ENCODE peak calls at places on chromosomes 12 and 14, in seven cellular contexts. One of them, this sample, is unnamed.

GRCh38 chr12:72832024-72832423 is 559.9 kb downstream of the TRHDE start:
- DNase-seq in HCT116: no peak
- DNase-seq in K562: no peak
- DNase-seq in prostate gland: no peak
- DNase-seq in HepG2: no peak
- DNase-seq in transverse colon: no peak
- DNase-seq in GM12878: no peak
- DNase-seq in this sample: no peak

GRCh38 chr12:88305491-88305890 is 163.4 kb downstream of the TMTC3 start:
- DNase-seq in transverse colon: no peak
- DNase-seq in prostate gland: no peak
- DNase-seq in K562: no peak
- DNase-seq in HepG2: peak; percentile 8
- DNase-seq in GM12878: no peak
- DNase-seq in HCT116: no peak
- DNase-seq in this sample: no peak

GRCh38 chr14:105737504-105738246 is 211.3 kb downstream of the TMEM121 start:
- DNase-seq in GM12878: no peak
- DNase-seq in transverse colon: no peak
- DNase-seq in HCT116: no peak
- DNase-seq in prostate gland: no peak
- DNase-seq in K562: no peak
- DNase-seq in HepG2: no peak
- DNase-seq in this sample: no peak

GRCh38 chr14:22836301-22837058 is at the start of gene MMP14:
- DNase-seq in K562: no peak
- DNase-seq in HCT116: no peak
- DNase-seq in GM12878: no peak
- DNase-seq in transverse colon: peak; percentile 79
- DNase-seq in HepG2: no peak
- DNase-seq in prostate gland: peak; percentile 81
- DNase-seq in this sample: no peak

GRCh38 chr14:95463173-95463901 is 53.1 kb downstream of the SYNE3 start:
- DNase-seq in HepG2: no peak
- DNase-seq in transverse colon: peak; percentile 66
- DNase-seq in GM12878: no peak
- DNase-seq in HCT116: no peak
- DNase-seq in K562: no peak
- DNase-seq in prostate gland: no peak
- DNase-seq in this sample: no peak

GRCh38 chr12:96193725-96194571 is at the start of gene ELK3:
- DNase-seq in GM12878: no peak
- DNase-seq in HepG2: peak; percentile 50
- DNase-seq in prostate gland: peak; percentile 46
- DNase-seq in transverse colon: peak; percentile 78
- DNase-seq in K562: peak; percentile 71
- DNase-seq in HCT116: no peak
- DNase-seq in this sample: no peak

GRCh38 chr12:3662516-3662915 is 90.4 kb downstream of the CRACR2A start:
- DNase-seq in GM12878: no peak
- DNase-seq in HepG2: peak; percentile 3
- DNase-seq in transverse colon: no peak
- DNase-seq in HCT116: no peak
- DNase-seq in prostate gland: no peak
- DNase-seq in K562: no peak
- DNase-seq in this sample: no peak

GRCh38 chr14:75979071-75979571 is 2.7 kb downstream of the TGFB3 start:
- DNase-seq in GM12878: no peak
- DNase-seq in K562: peak; percentile 23
- DNase-seq in HCT116: no peak
- DNase-seq in transverse colon: peak; percentile 23
- DNase-seq in prostate gland: no peak
- DNase-seq in HepG2: no peak
- DNase-seq in this sample: no peak

GRCh38 chr14:102949062-102949800 is 26.8 kb downstream of the AMN start:
- DNase-seq in transverse colon: peak; percentile 48
- DNase-seq in HCT116: no peak
- DNase-seq in HepG2: no peak
- DNase-seq in prostate gland: no peak
- DNase-seq in K562: no peak
- DNase-seq in GM12878: no peak
- DNase-seq in this sample: no peak

GRCh38 chr14:104710071-104710735 is 13.8 kb upstream of the ADSS1 start:
- DNase-seq in transverse colon: no peak
- DNase-seq in GM12878: no peak
- DNase-seq in prostate gland: no peak
- DNase-seq in K562: no peak
- DNase-seq in HCT116: no peak
- DNase-seq in HepG2: no peak
- DNase-seq in this sample: no peak
- TF ChIP-seq POLR2AphosphoS5 in transverse colon: no peak
- TF ChIP-seq POLR2AphosphoS5 in GM12878: no peak
- TF ChIP-seq POLR2AphosphoS5 in prostate gland: no peak
- TF ChIP-seq POLR2AphosphoS5 in K562: no peak
- TF ChIP-seq POLR2AphosphoS5 in HCT116: no peak
- TF ChIP-seq POLR2AphosphoS5 in HepG2: no peak
- TF ChIP-seq POLR2AphosphoS5 in this sample: no peak

DNA sequence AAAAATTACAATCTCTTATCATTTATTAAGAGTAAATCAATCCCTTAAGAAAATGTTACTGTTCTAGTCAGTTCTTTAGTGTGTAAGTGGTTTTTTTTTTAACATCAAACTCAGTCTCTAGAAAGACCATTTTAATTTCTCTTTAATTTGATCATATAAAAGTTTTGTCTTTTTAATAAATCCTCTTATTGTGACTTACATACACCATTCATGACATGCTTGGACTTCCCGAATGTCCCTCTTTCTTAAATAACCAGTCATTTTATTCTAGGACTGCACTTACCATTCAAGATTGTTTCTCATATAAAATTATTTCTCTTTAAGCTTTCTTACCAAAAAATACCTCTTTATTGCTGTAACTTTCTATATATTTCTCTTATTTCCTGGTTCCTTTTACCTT is 60.8 kb upstream of the EVL start:
- DNase-seq in K562: no peak
- DNase-seq in HepG2: no peak
- DNase-seq in GM12878: no peak
- DNase-seq in HCT116: peak; percentile 26
- DNase-seq in prostate gland: no peak
- DNase-seq in transverse colon: no peak
- DNase-seq in this sample: no peak
- H3K9me3 ChIP-seq in K562: no peaks in the 10 kb centered on the region
- H3K9me3 ChIP-seq in HepG2: peaks cover 11% of the 10 kb centered on the region
- H3K9me3 ChIP-seq in GM12878: peaks cover 3% of the 10 kb centered on the region
- H3K9me3 ChIP-seq in HCT116: peaks cover 8% of the 10 kb centered on the region
- H3K9me3 ChIP-seq in prostate gland: no peaks in the 10 kb centered on the region
- H3K9me3 ChIP-seq in transverse colon: no peaks in the 10 kb centered on the region
- H3K9me3 ChIP-seq in this sample: peaks cover 9% of the 10 kb centered on the region

DNA sequence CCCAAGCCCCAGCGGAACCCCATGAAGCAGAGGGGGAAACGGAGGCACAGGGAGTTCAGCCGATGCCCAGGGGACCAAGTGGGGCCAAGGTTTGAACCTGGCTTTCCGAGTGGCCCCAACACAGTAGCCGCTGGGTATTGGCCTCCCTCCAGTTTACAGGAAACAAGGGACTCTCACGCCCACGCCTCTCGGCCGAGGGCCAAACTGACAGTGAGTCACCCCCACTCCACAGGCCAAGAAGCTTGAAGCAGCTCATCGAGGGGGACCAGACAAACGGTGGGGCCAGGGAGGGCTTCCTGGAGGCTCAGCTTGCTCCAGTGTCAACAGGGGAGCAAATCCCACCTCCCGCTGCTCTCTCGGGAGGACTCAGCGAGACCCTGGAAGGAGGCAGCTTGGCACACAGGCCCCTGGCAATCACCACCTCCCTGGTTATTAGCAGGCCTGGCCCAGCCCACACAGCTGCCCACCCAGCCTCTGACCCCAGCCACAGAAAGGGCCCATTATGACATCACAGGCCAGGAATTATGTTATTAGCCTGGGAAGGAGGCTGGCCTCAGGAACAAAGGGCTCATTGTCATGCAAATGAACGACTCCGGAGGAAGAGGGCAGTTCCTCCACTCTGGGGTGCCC is 54.6 kb downstream of the NCOR2 start:
- DNase-seq in K562: peak; percentile 95
- DNase-seq in HepG2: peak; percentile 76
- DNase-seq in prostate gland: peak; percentile 74
- DNase-seq in GM12878: no peak
- DNase-seq in HCT116: peak; percentile 93
- DNase-seq in transverse colon: peak; percentile 86
- DNase-seq in this sample: no peak
- TF ChIP-seq POLR2AphosphoS5 in K562: peak; percentile 37
- TF ChIP-seq POLR2AphosphoS5 in HepG2: no peak
- TF ChIP-seq POLR2AphosphoS5 in prostate gland: peak; percentile 51
- TF ChIP-seq POLR2AphosphoS5 in GM12878: no peak
- TF ChIP-seq POLR2AphosphoS5 in HCT116: peak; percentile 56
- TF ChIP-seq POLR2AphosphoS5 in transverse colon: peak; percentile 29
- TF ChIP-seq POLR2AphosphoS5 in this sample: no peak

GRCh38 chr12:38282886-38283285 is 33.7 kb upstream of the ALG10B start:
- DNase-seq in HepG2: no peak
- DNase-seq in transverse colon: no peak
- DNase-seq in prostate gland: no peak
- DNase-seq in HCT116: peak; percentile 84
- DNase-seq in GM12878: no peak
- DNase-seq in K562: no peak
- DNase-seq in this sample: no peak
- H3K9me3 ChIP-seq in HepG2: peaks cover 19% of the 10 kb centered on the region
- H3K9me3 ChIP-seq in transverse colon: no peaks in the 10 kb centered on the region
- H3K9me3 ChIP-seq in prostate gland: no peaks in the 10 kb centered on the region
- H3K9me3 ChIP-seq in HCT116: no peaks in the 10 kb centered on the region
- H3K9me3 ChIP-seq in GM12878: no peaks in the 10 kb centered on the region
- H3K9me3 ChIP-seq in K562: no peaks in the 10 kb centered on the region
- H3K9me3 ChIP-seq in this sample: no peaks in the 10 kb centered on the region

GRCh38 chr14:93056840-93057585 is 58.7 kb downstream of the ITPK1 start:
- DNase-seq in GM12878: no peak
- DNase-seq in transverse colon: no peak
- DNase-seq in HepG2: peak; percentile 77
- DNase-seq in HCT116: no peak
- DNase-seq in prostate gland: no peak
- DNase-seq in K562: no peak
- DNase-seq in this sample: no peak
- TF ChIP-seq POLR2AphosphoS5 in GM12878: no peak
- TF ChIP-seq POLR2AphosphoS5 in transverse colon: peak; percentile 41
- TF ChIP-seq POLR2AphosphoS5 in HepG2: no peak
- TF ChIP-seq POLR2AphosphoS5 in HCT116: no peak
- TF ChIP-seq POLR2AphosphoS5 in prostate gland: peak; percentile 35
- TF ChIP-seq POLR2AphosphoS5 in K562: no peak
- TF ChIP-seq POLR2AphosphoS5 in this sample: no peak

DNA sequence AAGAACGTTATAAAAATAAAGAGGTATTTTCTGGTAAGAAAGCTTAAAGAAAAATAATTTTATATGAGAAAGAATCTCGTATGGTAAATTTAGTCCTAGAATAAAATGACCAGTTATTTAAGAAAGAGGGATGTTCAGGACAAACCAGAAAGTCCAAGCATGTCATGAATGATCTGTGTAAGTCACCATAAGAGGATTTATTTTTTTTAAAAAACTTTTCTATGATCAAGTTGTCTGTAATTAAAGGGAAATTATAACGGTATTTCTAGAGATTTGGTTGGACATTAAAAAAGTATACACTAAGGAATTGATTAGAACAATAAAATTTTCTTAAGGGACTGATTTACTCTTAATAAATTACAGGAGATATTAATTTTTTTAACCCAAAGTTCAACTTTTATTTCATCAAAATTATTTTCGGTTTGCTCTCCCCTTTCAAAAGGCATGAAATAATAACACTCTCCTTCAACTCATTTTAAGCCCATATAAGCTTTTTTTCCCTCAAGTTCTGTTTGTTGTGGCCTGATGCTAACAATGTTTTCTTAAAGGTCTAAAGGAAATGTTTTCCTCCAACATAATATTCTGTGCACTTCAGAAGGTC is 49.9 kb upstream of the CPSF6 start:
- DNase-seq in GM12878: no peak
- DNase-seq in K562: no peak
- DNase-seq in HCT116: no peak
- DNase-seq in prostate gland: no peak
- DNase-seq in HepG2: no peak
- DNase-seq in transverse colon: no peak
- DNase-seq in this sample: no peak
- H3K9me3 ChIP-seq in GM12878: no peaks in the 10 kb centered on the region
- H3K9me3 ChIP-seq in K562: no peaks in the 10 kb centered on the region
- H3K9me3 ChIP-seq in HCT116: peaks cover 14% of the 10 kb centered on the region
- H3K9me3 ChIP-seq in prostate gland: no peaks in the 10 kb centered on the region
- H3K9me3 ChIP-seq in HepG2: peaks cover 31% of the 10 kb centered on the region
- H3K9me3 ChIP-seq in transverse colon: peaks cover 9% of the 10 kb centered on the region
- H3K9me3 ChIP-seq in this sample: peaks cover 6% of the 10 kb centered on the region

This sample was measured in SK-N-MC.